ENCODE peak calls at places on chromosomes 6 and 20, in ten cellular contexts. Y, O, Z, S, H, M, R, B, L and J are unnamed samples. For H3K36me3, the result is how much of the 10 kb centered on the place peaks cover.

GRCh38 chr20:3128585-3128984 is 31.1 kb downstream of the FASTKD5 start:
- DNase-seq in R (no peak), L (no peak), Y (no peak), O (no peak), B (no peak), S (no peak), M (no peak), Z (no peak), H (no peak), J (no peak)

GRCh38 chr6:68497927-68498326 is 137.2 kb upstream of the ADGRB3 start:
- DNase-seq in Z (no peak), Y (no peak), R (no peak), M (no peak), L (no peak), B (peak), O (no peak), S (no peak), H (no peak), J (peak)

GRCh38 chr6:45031601-45032000 is 296.5 kb upstream of the RUNX2 start:
- DNase-seq in M (no peak), H (no peak), Y (no peak), S (no peak), B (no peak), O (no peak), R (no peak), L (no peak), Z (no peak), J (peak)

GRCh38 chr6:52513896-52514295 is 63.0 kb downstream of the TRAM2 start:
- DNase-seq in M (no peak), Y (no peak), Z (no peak), B (no peak), S (no peak), O (no peak), H (no peak), L (no peak), R (no peak), J (no peak)

GRCh38 chr6:40743690-40744446 is 156.7 kb upstream of the LRFN2 start:
- DNase-seq in M (no peak), B (no peak), S (no peak), R (no peak), O (no peak), Y (no peak), L (no peak), Z (no peak), H (no peak), J (no peak)

GRCh38 chr20:10369723-10370090 is 64.3 kb downstream of the MKKS start:
- DNase-seq in B (peak), S (no peak), R (no peak), Z (no peak), Y (peak), O (peak), H (peak), L (no peak), M (no peak), J (peak)

GRCh38 chr6:30192076-30192475 is 21.1 kb downstream of the TRIM26 start:
- DNase-seq in O (no peak), B (no peak), Z (no peak), H (no peak), R (no peak), Y (peak), L (no peak), M (no peak), S (no peak), J (no peak)

GRCh38 chr6:20213271-20213798 is 1.1 kb upstream of the MBOAT1 start:
- DNase-seq in Y (no peak), B (no peak), R (peak), S (no peak), H (no peak), O (no peak), L (no peak), M (no peak), Z (no peak), J (no peak)

GRCh38 chr6:157982297-157982579 is 575 bp downstream of the SYNJ2 start:
- DNase-seq in M (peak), Y (no peak), H (peak), R (peak), B (no peak), L (peak), O (peak), Z (no peak), S (no peak), J (no peak)

GRCh38 chr6:37306624-37307222 is 47.1 kb upstream of the RNF8 start:
- DNase-seq in S (no peak), R (peak), M (peak), L (no peak), Z (no peak), B (no peak), Y (no peak), O (no peak), H (no peak), J (no peak)

GRCh38 chr6:122781716-122782115 is 2.2 kb downstream of the FABP7 start:
- DNase-seq in O (no peak), L (no peak), Z (no peak), B (no peak), Y (no peak), M (no peak), S (no peak), H (no peak), R (no peak), J (no peak)

GRCh38 chr6:14016432-14016831 is 91.7 kb downstream of the RNF182 start:
- DNase-seq in L (no peak), H (no peak), Y (no peak), B (no peak), R (no peak), O (no peak), M (no peak), S (no peak), Z (no peak), J (no peak)

GRCh38 chr20:20551409-20551808 is 161.0 kb downstream of the RALGAPA2 start:
- DNase-seq in Y (no peak), Z (no peak), H (no peak), S (no peak), B (no peak), O (no peak), M (no peak), L (no peak), R (no peak), J (no peak)

GRCh38 chr20:59580991-59581401 is 23.3 kb upstream of the PHACTR3 start:
- DNase-seq in M (no peak), L (no peak), O (no peak), B (no peak), Y (no peak), H (no peak), R (no peak), Z (no peak), S (no peak), J (no peak)

GRCh38 chr6:99846021-99846420 is 148.0 kb downstream of the MCHR2 start:
- DNase-seq in Y (no peak), M (no peak), O (no peak), H (no peak), S (no peak), B (no peak), Z (no peak), L (no peak), R (no peak), J (no peak)

GRCh38 chr6:43809417-43810305 is 39.6 kb downstream of the VEGFA start:
- DNase-seq in L (no peak), H (peak), S (no peak), O (no peak), R (no peak), M (no peak), Z (no peak), B (peak), Y (peak), J (peak)

GRCh38 chr20:39289316-39289715 is 327.2 kb downstream of the DHX35 start:
- DNase-seq in R (peak), H (peak), O (no peak), Z (no peak), Y (no peak), B (no peak), M (peak), L (peak), S (no peak), J (no peak)

GRCh38 chr6:99185525-99185924 is 163.9 kb downstream of the FAXC start:
- DNase-seq in O (no peak), M (no peak), H (no peak), R (no peak), S (no peak), B (no peak), Y (no peak), L (peak), Z (no peak), J (no peak)

GRCh38 chr6:89828988-89829590 is 591 bp upstream of the CASP8AP2 start:
- DNase-seq in M (peak), R (no peak), O (peak), Y (no peak), B (no peak), Z (no peak), L (peak), S (no peak), H (no peak), J (no peak)

GRCh38 chr6:149435919-149436586 is 36.0 kb downstream of the SUMO4 start:
- DNase-seq in Y (no peak), B (no peak), M (no peak), L (no peak), O (no peak), H (no peak), R (no peak), S (no peak), Z (no peak), J (no peak)

GRCh38 chr6:57097596-57097995 is 7.6 kb downstream of the ZNF451 start:
- DNase-seq in S (no peak), B (peak), R (no peak), H (no peak), Y (peak), L (no peak), M (no peak), O (no peak), Z (no peak), J (no peak)

GRCh38 chr6:130033999-130034814 is 15.8 kb downstream of the L3MBTL3 start:
- DNase-seq in Z (no peak), R (no peak), O (no peak), S (no peak), H (peak), M (no peak), L (no peak), B (peak), Y (peak), J (peak)

GRCh38 chr6:1524040-1524480 is 85.7 kb upstream of the FOXC1 start:
- DNase-seq in M (peak), O (peak), L (no peak), Z (peak), R (peak), S (peak), B (peak), Y (peak), H (peak), J (peak)

GRCh38 chr20:49964964-49965780 is 17.6 kb upstream of the SNAI1 start:
- DNase-seq in O (peak), R (peak), S (no peak), Y (peak), H (peak), M (peak), B (no peak), Z (no peak), L (peak), J (peak)

GRCh38 chr20:3082306-3082951 is 2.1 kb downstream of the AVP start:
- DNase-seq in M (no peak), Z (no peak), S (no peak), R (peak), O (no peak), H (peak), Y (no peak), B (no peak), L (no peak), J (no peak)

GRCh38 chr6:158086054-158086705 is 81.9 kb downstream of the SERAC1 start:
- DNase-seq in H (no peak), S (no peak), R (no peak), L (no peak), M (no peak), O (no peak), Y (peak), B (peak), Z (no peak), J (no peak)

GRCh38 chr6:142735182-142735581 is 209.8 kb downstream of the HIVEP2 start:
- DNase-seq in S (no peak), Y (no peak), R (no peak), Z (no peak), B (no peak), M (no peak), L (no peak), H (no peak), O (no peak), J (no peak)

GRCh38 chr6:36848658-36849441 is 9.6 kb upstream of the CPNE5 start:
- DNase-seq in L (peak), Y (no peak), O (peak), B (no peak), H (peak), M (no peak), R (peak), Z (peak), S (peak), J (peak)

GRCh38 chr20:61744691-61745396 is 320.8 kb downstream of the TAF4 start:
- DNase-seq in L (no peak), Y (peak), S (no peak), R (no peak), M (no peak), O (no peak), Z (no peak), H (peak), B (peak), J (peak)

GRCh38 chr6:85186546-85187170 is 263.2 kb upstream of the NT5E start:
- DNase-seq in R (no peak), Z (no peak), L (no peak), M (no peak), O (no peak), S (no peak), Y (no peak), H (no peak), B (no peak), J (peak)

GRCh38 chr6:34439442-34439841 is 13.6 kb upstream of the RPS10 start:
- DNase-seq in O (no peak), R (no peak), B (no peak), Z (no peak), L (no peak), H (no peak), Y (no peak), M (no peak), S (no peak), J (no peak)

GRCh38 chr6:115000736-115001135 is 657.9 kb upstream of the HS3ST5 start:
- DNase-seq in O (no peak), R (no peak), M (no peak), Y (no peak), H (no peak), Z (no peak), S (no peak), B (no peak), L (no peak), J (peak)

GRCh38 chr20:9359561-9360308 is 154.7 kb upstream of the LAMP5 start:
- DNase-seq in R (peak), L (peak), O (peak), M (peak), S (no peak), Z (peak), B (peak), H (peak), Y (peak), J (peak)

GRCh38 chr20:61939691-61940360 is 125.9 kb downstream of the TAF4 start:
- DNase-seq in H (no peak), M (no peak), R (no peak), O (no peak), Z (no peak), S (no peak), B (no peak), L (peak), Y (no peak), J (no peak)

DNA sequence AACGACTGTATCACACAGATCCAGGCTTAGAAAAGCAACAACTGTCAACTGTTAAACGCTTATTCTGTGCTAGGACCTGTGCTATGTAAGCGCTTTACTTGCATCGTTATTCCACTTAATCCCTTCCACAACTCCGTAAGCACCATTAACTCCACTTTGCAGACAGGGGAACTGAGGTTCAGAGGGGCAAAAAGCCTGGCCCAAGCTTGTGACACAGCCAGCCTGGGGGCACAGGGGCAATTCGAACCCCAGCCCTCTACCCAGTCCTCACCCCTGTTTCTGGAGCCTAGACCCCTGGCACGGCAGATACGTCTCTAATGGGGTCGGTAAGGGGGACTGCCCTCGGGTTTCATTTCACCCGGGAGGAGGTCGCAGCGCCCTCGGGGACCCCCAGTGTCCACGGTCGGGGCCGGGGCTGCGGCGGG is 428 bp downstream of the DSN1 start:
- DNase-seq in Y (no peak), M (peak), R (no peak), B (no peak), O (no peak), Z (no peak), L (peak), H (no peak), S (no peak), J (peak)
- TF ChIP-seq CTCF in Y (no peak), M (no peak), R (no peak), B (no peak), O (no peak), Z (no peak), L (no peak), H (no peak), S (no peak), J (no peak)

GRCh38 chr20:63234693-63235398 is 859 bp upstream of the BIRC7 start:
- DNase-seq in S (no peak), Z (no peak), Y (no peak), O (peak), B (no peak), R (peak), H (peak), L (peak), M (no peak), J (peak)
- H3K36me3 ChIP-seq in S (under half), Z (under half), Y (under half), O (under half), B (under half), R (under half), H (under half), L (under half), M (under half), J (under half)

GRCh38 chr6:7658543-7658942 is 67.4 kb upstream of the BMP6 start:
- DNase-seq in Y (no peak), S (no peak), B (no peak), Z (no peak), O (no peak), H (no peak), R (no peak), L (no peak), M (no peak), J (no peak)
- H3K4me3 ChIP-seq in Y (no peak), S (no peak), B (no peak), Z (no peak), O (no peak), H (no peak), R (no peak), L (no peak), M (no peak), J (no peak)

GRCh38 chr6:168050861-168051586 is 28.0 kb downstream of the FRMD1 start:
- DNase-seq in H (no peak), Z (no peak), Y (no peak), B (no peak), O (no peak), S (no peak), L (no peak), M (no peak), R (no peak), J (no peak)
- TF ChIP-seq CTCF in H (no peak), Z (no peak), Y (peak), B (no peak), O (no peak), S (no peak), L (peak), M (no peak), R (peak), J (no peak)

DNA sequence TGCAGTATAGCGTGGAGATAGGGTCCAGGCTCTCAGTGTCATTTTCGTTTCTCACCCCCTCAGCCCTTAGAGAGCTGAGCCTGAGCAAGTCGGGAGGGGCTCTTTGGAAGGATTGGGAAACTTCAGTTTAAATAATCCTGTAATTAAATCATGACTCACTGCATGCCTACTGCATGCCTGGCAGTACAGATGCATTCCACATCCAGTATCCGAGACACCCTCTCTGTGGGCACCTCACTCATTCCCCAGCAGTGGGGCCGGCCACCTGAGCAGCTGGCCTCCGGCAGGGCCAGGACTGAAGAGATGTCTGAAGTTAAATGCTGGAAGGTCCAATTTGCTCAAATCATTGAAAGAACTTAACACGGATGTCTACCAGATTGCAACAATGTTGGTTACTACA is 316.6 kb downstream of the THBS2 start:
- DNase-seq in O (no peak), M (no peak), B (peak), L (no peak), Z (no peak), S (no peak), H (no peak), Y (no peak), R (no peak), J (peak)
- H3K36me3 ChIP-seq in O (under half), M (under half), B (under half), L (under half), Z (under half), S (under half), H (under half), Y (under half), R (under half), J (under half)

DNA sequence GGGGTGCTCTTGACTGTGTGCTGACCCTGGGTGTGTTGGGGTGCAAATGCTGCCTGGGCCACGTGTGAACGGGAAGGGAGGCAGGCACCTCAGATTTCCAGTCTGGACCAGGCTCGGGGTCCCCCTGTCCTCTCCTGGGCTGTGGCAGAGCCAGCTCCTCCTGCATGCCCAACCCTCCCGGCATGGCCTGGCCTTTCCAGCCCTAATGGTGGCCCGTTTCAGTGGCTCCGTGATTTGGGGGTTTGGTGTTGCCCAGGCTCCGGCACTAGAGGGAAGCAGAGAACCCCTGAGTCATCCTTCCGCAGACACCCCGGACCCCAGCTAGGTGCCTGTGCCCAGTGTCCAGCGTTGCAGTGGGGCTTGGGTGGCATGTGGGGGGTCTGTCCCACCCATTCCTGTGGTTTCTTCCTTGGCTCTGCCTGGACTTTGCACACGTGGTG is 9.1 kb downstream of the RBM38 start:
- DNase-seq in L (no peak), Z (no peak), S (no peak), O (no peak), M (peak), Y (no peak), B (no peak), H (no peak), R (no peak), J (no peak)
- H3K4me3 ChIP-seq in L (no peak), Z (no peak), S (no peak), O (no peak), M (no peak), Y (no peak), B (no peak), H (no peak), R (no peak), J (no peak)